ENCODE peak calls at places on chromosomes 7 and 10, in seven cellular contexts. U is kidney epithelial cell, X is adrenal gland, F is GM10248, R is fibroblast of the aortic adventitia, E is cardiac fibroblast, G is lung. Z is an unnamed sample.

GRCh38 chr7:95933618-95934017 is 161.3 kb downstream of the DYNC1I1 start:
- DNase-seq in U (no peak), G (no peak), E (no peak), R (no peak), X (no peak), F (no peak), Z (no peak)

GRCh38 chr10:43196131-43196980 is 58.1 kb downstream of the CSGALNACT2 start:
- DNase-seq in R (no peak), F (peak; percentile 13), G (no peak), U (no peak), X (peak; percentile 7), E (no peak), Z (no peak)

GRCh38 chr10:97069576-97070362 is 116.0 kb downstream of the SLIT1 start:
- DNase-seq in R (no peak), U (no peak), X (no peak), F (no peak), E (peak; percentile 64), G (no peak), Z (no peak)

GRCh38 chr7:142298009-142298408 is 40.2 kb upstream of the PRSS58 start:
- DNase-seq in E (peak; percentile 23), G (no peak), U (no peak), R (no peak), X (no peak), F (no peak), Z (no peak)

GRCh38 chr7:41047789-41048191 is 655.1 kb downstream of the INHBA start:
- DNase-seq in X (peak; percentile 48), E (peak; percentile 73), R (peak; percentile 47), U (no peak), F (no peak), G (no peak), Z (no peak)

GRCh38 chr7:56007891-56008290 is 43.4 kb downstream of the PSPH start:
- DNase-seq in R (no peak), X (no peak), F (no peak), E (no peak), U (no peak), G (no peak), Z (no peak)

GRCh38 chr7:129783097-129783919 is 169.5 kb downstream of the UBE2H start:
- DNase-seq in G (no peak), U (no peak), R (peak; percentile 4), F (no peak), X (no peak), E (no peak), Z (no peak)

GRCh38 chr10:113585949-113586348 is 33.1 kb downstream of the HABP2 start:
- DNase-seq in G (no peak), X (no peak), R (no peak), U (no peak), E (no peak), F (no peak), Z (no peak)

GRCh38 chr7:141304291-141304690 is 230.4 kb downstream of the TMEM178B start:
- DNase-seq in U (no peak), F (no peak), R (no peak), X (no peak), G (no peak), E (no peak), Z (no peak)

GRCh38 chr10:46305986-46306385 is 19.2 kb downstream of the ANTXRL start:
- DNase-seq in E (no peak), G (no peak), X (no peak), U (no peak), R (no peak), F (no peak), Z (no peak)

GRCh38 chr10:103697787-103698186 is 157.6 kb downstream of the SH3PXD2A start:
- DNase-seq in U (no peak), G (no peak), X (no peak), R (no peak), E (no peak), F (no peak), Z (no peak)

GRCh38 chr10:102401735-102402511 is 6.4 kb downstream of the NFKB2 start:
- DNase-seq in F (no peak), E (peak; percentile 49), R (peak; percentile 27), U (no peak), X (no peak), G (no peak), Z (peak; percentile 68)

GRCh38 chr7:128017880-128018845 is 13.1 kb downstream of the LRRC4 start:
- DNase-seq in R (peak; percentile 50), F (no peak), E (peak; percentile 64), U (peak; percentile 52), X (no peak), G (peak; percentile 76), Z (no peak)

GRCh38 chr10:11017575-11018425 is at the start of gene CELF2:
- DNase-seq in E (peak; percentile 10), R (no peak), U (no peak), G (peak; percentile 80), F (peak; percentile 68), X (peak; percentile 28), Z (peak; percentile 77)

GRCh38 chr10:14397069-14397468 is 66.3 kb upstream of the FRMD4A start:
- DNase-seq in R (peak; percentile 97), X (peak; percentile 17), G (peak; percentile 36), E (peak; percentile 98), U (peak; percentile 92), F (no peak), Z (no peak)

GRCh38 chr7:18210382-18210781 is 182.7 kb upstream of the PRPS1L1 start:
- DNase-seq in G (no peak), R (no peak), U (no peak), X (no peak), F (no peak), E (no peak), Z (no peak)

GRCh38 chr10:77409697-77410471 is 227.7 kb downstream of the KCNMA1 start:
- DNase-seq in E (no peak), G (peak; percentile 66), F (no peak), R (no peak), X (no peak), U (no peak), Z (no peak)

GRCh38 chr10:4194231-4194630 is 409.2 kb upstream of the KLF6 start:
- DNase-seq in F (no peak), E (peak; percentile 67), G (no peak), X (no peak), U (no peak), R (peak; percentile 25), Z (no peak)

GRCh38 chr10:110493832-110494426 is 3.8 kb upstream of the DUSP5 start:
- DNase-seq in X (no peak), U (no peak), R (no peak), E (peak; percentile 11), F (no peak), G (no peak), Z (no peak)

GRCh38 chr10:113103131-113103830 is 153.2 kb downstream of the TCF7L2 start:
- DNase-seq in G (no peak), F (no peak), X (no peak), R (no peak), E (no peak), U (no peak), Z (no peak)

GRCh38 chr7:2980406-2981102 is 63.1 kb downstream of the CARD11 start:
- DNase-seq in R (no peak), G (no peak), U (no peak), X (peak; percentile 28), E (no peak), F (peak; percentile 52), Z (no peak)

GRCh38 chr7:11742496-11742895 is 89.5 kb downstream of the THSD7A start:
- DNase-seq in F (no peak), X (no peak), R (no peak), U (no peak), E (no peak), G (no peak), Z (no peak)

GRCh38 chr10:34124522-34125035 is 690.5 kb downstream of the PARD3 start:
- DNase-seq in G (peak; percentile 41), F (no peak), R (peak; percentile 49), E (peak; percentile 81), U (peak; percentile 65), X (peak; percentile 65), Z (no peak)

GRCh38 chr7:45663167-45663921 is 89.2 kb downstream of the ADCY1 start:
- DNase-seq in E (peak; percentile 43), F (peak; percentile 52), U (no peak), G (peak; percentile 29), R (peak; percentile 16), X (no peak), Z (peak; percentile 63)
- TF ChIP-seq CTCF in E (peak; percentile 87), F (peak; percentile 71), U (peak; percentile 55), G (peak; percentile 22), R (peak; percentile 81), X (peak; percentile 56), Z (peak; percentile 67)

DNA sequence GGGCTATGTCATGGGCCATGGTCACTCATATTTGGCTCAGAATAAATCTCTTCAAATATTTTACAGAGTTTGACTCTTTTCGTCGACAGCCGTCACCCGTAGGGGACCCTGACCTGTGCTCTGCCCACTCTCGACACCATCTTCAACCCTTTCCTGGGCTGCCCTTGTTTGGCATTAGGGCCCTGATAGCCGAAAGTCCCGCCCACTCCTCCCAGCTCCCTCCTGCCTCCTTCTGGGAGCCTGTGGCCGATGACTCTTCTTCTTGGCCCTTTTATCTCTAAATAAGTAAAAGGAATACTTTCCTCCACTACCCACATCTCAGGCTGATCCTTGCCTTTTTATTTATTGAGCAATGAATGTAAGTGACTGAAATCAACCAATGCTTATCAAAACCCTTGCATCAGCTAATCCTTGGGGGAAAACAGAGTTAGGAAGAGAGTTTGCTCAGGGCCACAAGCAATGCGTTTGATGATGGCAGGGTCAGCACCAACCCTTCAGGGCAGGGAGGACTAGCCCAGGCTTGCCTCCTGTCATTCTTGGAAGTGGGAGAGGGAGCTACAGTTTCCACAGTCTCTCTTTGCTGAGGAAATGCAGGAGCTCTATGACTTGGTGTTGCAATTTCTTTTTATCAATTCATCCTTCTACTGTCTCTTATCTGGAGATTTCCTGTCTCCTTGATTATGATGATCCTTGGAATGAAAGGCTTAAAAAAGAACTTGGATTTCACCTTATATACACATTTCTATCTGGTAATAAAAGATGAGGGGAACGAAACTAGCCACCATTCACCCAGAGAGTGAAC is 218.2 kb upstream of the PODXL start:
- DNase-seq in G (peak; percentile 13), U (no peak), X (no peak), F (no peak), R (peak; percentile 47), E (no peak), Z (no peak)
- TF ChIP-seq CTCF in G (no peak), U (no peak), X (no peak), F (no peak), R (no peak), E (no peak), Z (no peak)

DNA sequence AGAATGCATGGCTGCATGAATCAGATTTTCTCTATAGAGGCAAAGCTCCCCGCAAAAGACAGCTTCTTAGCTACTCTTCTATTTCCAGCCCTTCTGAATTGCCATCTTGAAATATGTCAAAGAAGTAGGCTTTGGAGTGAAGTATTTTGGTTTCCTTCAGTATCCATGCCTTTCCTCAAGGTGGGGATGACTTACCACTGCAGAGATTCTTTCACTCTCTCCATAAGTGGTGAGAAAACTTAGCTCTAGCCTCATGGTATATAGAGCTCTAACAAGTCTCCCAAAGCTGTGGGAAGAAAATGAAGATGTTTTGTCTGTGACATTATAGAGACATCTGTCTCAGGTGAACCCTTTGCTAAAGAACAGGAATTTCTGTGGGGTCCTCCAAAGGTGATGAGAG is 89.6 kb upstream of the ITGB1 start:
- DNase-seq in E (no peak), G (no peak), F (no peak), U (no peak), R (peak; percentile 30), X (no peak), Z (no peak)
- TF ChIP-seq CTCF in E (no peak), G (no peak), F (no peak), U (no peak), R (peak; percentile 16), X (no peak), Z (no peak)

DNA sequence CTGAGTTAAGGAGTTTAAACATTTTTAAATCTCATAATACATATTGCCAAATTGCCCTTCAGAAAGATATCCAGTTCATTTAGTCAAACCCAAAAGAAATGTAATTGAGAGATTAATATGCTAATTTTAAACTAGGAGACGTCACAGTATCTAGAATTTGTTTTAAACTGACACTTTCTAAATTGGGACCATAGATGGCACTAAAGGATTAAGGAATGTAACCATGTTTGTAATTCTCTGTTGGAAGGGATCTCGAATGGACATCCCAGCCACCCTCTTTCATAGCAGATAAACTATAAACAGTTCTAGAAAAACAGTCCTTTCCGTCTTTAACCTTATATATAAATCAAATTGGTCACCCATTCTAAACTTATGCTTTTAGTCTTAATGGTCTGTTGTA is 30.0 kb upstream of the SAMD9L start:
- DNase-seq in E (peak; percentile 43), U (no peak), F (no peak), G (no peak), X (no peak), R (peak; percentile 48), Z (no peak)
- TF ChIP-seq CTCF in E (no peak), U (no peak), F (no peak), G (no peak), X (peak; percentile 23), R (peak; percentile 24), Z (peak; percentile 23)

Z was measured in type B pancreatic cell.